ENCODE peak calls at places on chromosomes 4 and X, in nine cellular contexts. B is tibial nerve, K is ovary, P is suprapubic skin, E is upper lobe of left lung, T is stomach, J is GM12878, A is HepG2, G is A549. S is an unnamed sample.

GRCh38 chr4:5789141-5789540 is 78.1 kb downstream of the EVC start:
- DNase-seq in E (peak; percentile 2), A (no peak), J (no peak), G (no peak), K (peak; percentile 7), B (no peak), P (no peak), T (no peak), S (no peak)

GRCh38 chrX:30312858-30313257 is 3.7 kb upstream of the NR0B1 start:
- DNase-seq in P (no peak), K (no peak), A (no peak), J (no peak), E (no peak), G (no peak), B (no peak), T (no peak), S (no peak)

GRCh38 chrX:116240446-116240845 is 69.9 kb downstream of the AGTR2 start:
- DNase-seq in E (no peak), G (peak; percentile 22), A (no peak), K (no peak), J (no peak), T (no peak), B (no peak), P (no peak), S (no peak)

GRCh38 chrX:130726661-130727060 is 176.3 kb downstream of the ENOX2 start:
- DNase-seq in J (no peak), E (peak; percentile 39), P (no peak), A (no peak), T (no peak), K (no peak), B (no peak), G (no peak), S (no peak)

GRCh38 chr4:1061747-1062146 is 50.3 kb downstream of the FGFRL1 start:
- DNase-seq in B (no peak), G (no peak), K (no peak), P (peak; percentile 4), E (no peak), A (no peak), T (no peak), J (no peak), S (no peak)

GRCh38 chrX:149512225-149512885 is 7.2 kb upstream of the IDS start:
- DNase-seq in T (peak; percentile 64), E (peak; percentile 63), J (peak; percentile 13), K (no peak), A (peak; percentile 49), G (peak; percentile 56), B (peak; percentile 50), P (no peak), S (no peak)

GRCh38 chr4:148780426-148781005 is 338.3 kb upstream of the NR3C2 start:
- DNase-seq in T (no peak), K (no peak), B (no peak), J (no peak), E (no peak), P (no peak), G (no peak), A (no peak), S (no peak)

GRCh38 chr4:874071-874470 is 48.1 kb upstream of the CPLX1 start:
- DNase-seq in B (no peak), A (no peak), P (no peak), T (no peak), G (no peak), E (no peak), J (no peak), K (no peak), S (no peak)

GRCh38 chr4:28788929-28789490 is 1928.4 kb downstream of the STIM2 start:
- DNase-seq in P (no peak), A (no peak), T (no peak), K (no peak), G (peak; percentile 5), B (no peak), E (no peak), J (no peak), S (no peak)

GRCh38 chrX:72314881-72315280 is 9.2 kb upstream of the CITED1 start:
- DNase-seq in A (no peak), J (no peak), B (no peak), P (no peak), E (no peak), K (no peak), G (no peak), T (no peak), S (peak; percentile 8)

GRCh38 chr4:8940792-8941491 is 69.3 kb upstream of the HMX1 start:
- DNase-seq in P (no peak), T (no peak), K (no peak), G (peak; percentile 17), E (no peak), B (no peak), A (peak; percentile 10), J (no peak), S (peak; percentile 29)

GRCh38 chr4:116066711-116067245 is 953.4 kb upstream of the NDST4 start:
- DNase-seq in E (no peak), T (no peak), P (no peak), J (no peak), K (no peak), G (no peak), B (no peak), A (no peak), S (no peak)

GRCh38 chrX:110795645-110796510 is at the start of gene CHRDL1:
- DNase-seq in P (peak; percentile 70), B (peak; percentile 49), K (peak; percentile 59), G (peak; percentile 0), E (peak; percentile 22), T (no peak), A (no peak), J (no peak), S (no peak)

GRCh38 chrX:56947695-56948094 is 47.6 kb downstream of the SPIN3 start:
- DNase-seq in T (no peak), B (no peak), K (no peak), J (no peak), E (no peak), P (no peak), G (no peak), A (no peak), S (no peak)

GRCh38 chrX:130015181-130015580 is 32.7 kb downstream of the BCORL1 start:
- DNase-seq in T (no peak), J (no peak), G (no peak), P (no peak), A (no peak), K (no peak), B (no peak), E (no peak), S (no peak)

GRCh38 chr4:532588-533317 is 33.7 kb downstream of the PIGG start:
- DNase-seq in B (no peak), A (no peak), P (no peak), T (no peak), K (no peak), G (peak; percentile 19), E (no peak), J (no peak), S (no peak)

GRCh38 chr4:109434007-109434792 is 585 bp downstream of the SEC24B start:
- DNase-seq in G (peak; percentile 2), J (no peak), P (peak; percentile 70), B (peak; percentile 28), E (peak; percentile 36), A (peak; percentile 18), T (peak; percentile 46), K (peak; percentile 75), S (no peak)

GRCh38 chr4:109434793-109435080 is 1.1 kb downstream of the SEC24B start:
- DNase-seq in B (no peak), E (no peak), P (no peak), J (no peak), T (no peak), K (no peak), G (no peak), A (no peak), S (no peak)

GRCh38 chr4:109432676-109433075 is 939 bp upstream of the SEC24B start:
- DNase-seq in G (peak; percentile 12), A (no peak), K (no peak), E (no peak), B (no peak), P (no peak), T (no peak), J (no peak), S (no peak)

GRCh38 chr4:109432203-109432602 is 1.4 kb upstream of the SEC24B start:
- DNase-seq in T (no peak), A (no peak), P (no peak), J (no peak), E (no peak), B (no peak), G (no peak), K (no peak), S (no peak)

GRCh38 chr4:109433281-109434006 is at the start of gene SEC24B:
- DNase-seq in G (peak; percentile 83), E (peak; percentile 95), A (peak; percentile 73), J (peak; percentile 43), T (peak; percentile 91), K (peak; percentile 87), P (peak; percentile 92), B (peak; percentile 85), S (peak; percentile 96)
- TF ChIP-seq EP300 in G (no peak), E (no peak), A (no peak), J (no peak), T (no peak), K (no peak), P (no peak), B (peak; percentile 76), S (no peak)

GRCh38 chrX:107684956-107685385 is 56.7 kb downstream of the PRPS1 start:
- DNase-seq in J (no peak), A (no peak), E (peak; percentile 98), P (peak; percentile 88), G (peak; percentile 39), B (peak; percentile 84), K (peak; percentile 77), T (peak; percentile 91), S (peak; percentile 93)
- TF ChIP-seq POLR2A in J (no peak), A (no peak), E (no peak), P (no peak), G (no peak), B (no peak), K (no peak), T (no peak), S (no peak)

GRCh38 chrX:121360280-121360679 is 312.9 kb downstream of the GLUD2 start:
- DNase-seq in G (no peak), T (no peak), P (no peak), J (no peak), E (no peak), K (no peak), A (no peak), B (no peak), S (no peak)

GRCh38 chrX:121356850-121357171 is 309.4 kb downstream of the GLUD2 start:
- DNase-seq in J (no peak), K (no peak), T (no peak), E (no peak), P (no peak), G (no peak), B (no peak), A (no peak), S (no peak)

GRCh38 chrX:121356139-121356849 is 308.9 kb downstream of the GLUD2 start:
- DNase-seq in A (no peak), T (no peak), P (no peak), G (no peak), J (no peak), B (no peak), K (no peak), E (no peak), S (no peak)
- TF ChIP-seq EP300 in A (no peak), T (no peak), P (no peak), G (no peak), J (no peak), B (no peak), K (no peak), E (no peak), S (no peak)

DNA sequence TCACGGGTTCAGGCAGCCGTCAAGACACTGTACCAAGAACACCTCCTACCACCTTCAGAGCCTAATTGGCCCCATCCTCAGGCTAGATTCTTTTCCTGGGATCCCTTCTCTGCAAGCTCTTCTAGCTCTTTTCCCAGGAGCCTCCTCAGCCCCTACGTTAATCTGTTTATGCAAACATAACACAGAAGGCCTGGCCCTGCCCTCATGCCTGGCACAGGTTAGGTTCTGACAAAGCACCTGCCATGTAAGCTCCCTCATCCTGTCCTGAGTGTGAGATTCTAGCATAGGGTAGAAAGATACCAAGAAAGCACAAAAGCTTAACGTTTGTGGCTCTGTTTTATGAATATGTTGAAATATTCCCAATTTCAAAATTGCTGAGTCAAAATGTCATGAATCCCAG is 93.6 kb downstream of the IRF2 start:
- DNase-seq in K (no peak), P (no peak), G (no peak), A (no peak), T (peak; percentile 62), B (no peak), J (no peak), E (no peak), S (no peak)
- TF ChIP-seq POLR2A in K (no peak), P (no peak), G (no peak), A (no peak), T (no peak), B (no peak), J (no peak), E (no peak), S (no peak)